ENCODE peak calls at places on chromosome 1, in nine cellular contexts. One of them, this sample, is unnamed.

GRCh38 chr1:32886012-32886827 is at the start of gene HPCA:
- DNase-seq in germinal center: peak
- DNase-seq in HCEC 1CT: no peak
- DNase-seq in kidney tubule cell: peak
- DNase-seq in cardiac fibroblast: peak
- DNase-seq in COR-L47: no peak
- DNase-seq in lower lobe of right lung: peak
- DNase-seq in GM23338: peak
- DNase-seq in stimulated activated naive CD8-positive, alpha-beta T cell treated with anti-CD3 and anti-CD28 coated beads, Interleukin-15, amount 100 ng/mL, for 72 hours: peak
- DNase-seq in this sample: no peak

GRCh38 chr1:153506831-153507413 is 28.9 kb downstream of the S100A6 start:
- DNase-seq in germinal center: no peak
- DNase-seq in HCEC 1CT: peak
- DNase-seq in kidney tubule cell: peak
- DNase-seq in cardiac fibroblast: peak
- DNase-seq in COR-L47: no peak
- DNase-seq in lower lobe of right lung: peak
- DNase-seq in GM23338: no peak
- DNase-seq in stimulated activated naive CD8-positive, alpha-beta T cell treated with anti-CD3 and anti-CD28 coated beads, Interleukin-15, amount 100 ng/mL, for 72 hours: no peak
- DNase-seq in this sample: peak

GRCh38 chr1:163069142-163069541 is at the start of gene RGS4:
- DNase-seq in germinal center: peak
- DNase-seq in HCEC 1CT: peak
- DNase-seq in kidney tubule cell: peak
- DNase-seq in cardiac fibroblast: peak
- DNase-seq in COR-L47: peak
- DNase-seq in lower lobe of right lung: no peak
- DNase-seq in GM23338: peak
- DNase-seq in stimulated activated naive CD8-positive, alpha-beta T cell treated with anti-CD3 and anti-CD28 coated beads, Interleukin-15, amount 100 ng/mL, for 72 hours: no peak
- DNase-seq in this sample: peak

GRCh38 chr1:181479137-181479745 is 4.1 kb upstream of the CACNA1E start:
- DNase-seq in germinal center: peak
- DNase-seq in HCEC 1CT: peak
- DNase-seq in kidney tubule cell: peak
- DNase-seq in cardiac fibroblast: peak
- DNase-seq in COR-L47: peak
- DNase-seq in lower lobe of right lung: peak
- DNase-seq in GM23338: peak
- DNase-seq in stimulated activated naive CD8-positive, alpha-beta T cell treated with anti-CD3 and anti-CD28 coated beads, Interleukin-15, amount 100 ng/mL, for 72 hours: peak
- DNase-seq in this sample: peak

GRCh38 chr1:202125611-202126010 is 2.9 kb downstream of the GPR37L1 start:
- DNase-seq in germinal center: no peak
- DNase-seq in HCEC 1CT: no peak
- DNase-seq in kidney tubule cell: no peak
- DNase-seq in cardiac fibroblast: no peak
- DNase-seq in COR-L47: no peak
- DNase-seq in lower lobe of right lung: no peak
- DNase-seq in GM23338: no peak
- DNase-seq in stimulated activated naive CD8-positive, alpha-beta T cell treated with anti-CD3 and anti-CD28 coated beads, Interleukin-15, amount 100 ng/mL, for 72 hours: no peak
- DNase-seq in this sample: no peak

GRCh38 chr1:24139159-24139489 is 3.8 kb downstream of the IL22RA1 start:
- DNase-seq in germinal center: no peak
- DNase-seq in HCEC 1CT: no peak
- DNase-seq in kidney tubule cell: no peak
- DNase-seq in cardiac fibroblast: no peak
- DNase-seq in COR-L47: no peak
- DNase-seq in lower lobe of right lung: no peak
- DNase-seq in GM23338: no peak
- DNase-seq in stimulated activated naive CD8-positive, alpha-beta T cell treated with anti-CD3 and anti-CD28 coated beads, Interleukin-15, amount 100 ng/mL, for 72 hours: no peak
- DNase-seq in this sample: no peak

GRCh38 chr1:14894811-14895524 is 258.6 kb upstream of the TMEM51 start:
- DNase-seq in germinal center: no peak
- DNase-seq in HCEC 1CT: no peak
- DNase-seq in kidney tubule cell: peak
- DNase-seq in cardiac fibroblast: no peak
- DNase-seq in COR-L47: peak
- DNase-seq in lower lobe of right lung: no peak
- DNase-seq in GM23338: no peak
- DNase-seq in stimulated activated naive CD8-positive, alpha-beta T cell treated with anti-CD3 and anti-CD28 coated beads, Interleukin-15, amount 100 ng/mL, for 72 hours: no peak
- DNase-seq in this sample: no peak

GRCh38 chr1:111798580-111798979 is 42.9 kb downstream of the DDX20 start:
- DNase-seq in germinal center: no peak
- DNase-seq in HCEC 1CT: no peak
- DNase-seq in kidney tubule cell: no peak
- DNase-seq in cardiac fibroblast: no peak
- DNase-seq in COR-L47: no peak
- DNase-seq in lower lobe of right lung: no peak
- DNase-seq in GM23338: no peak
- DNase-seq in stimulated activated naive CD8-positive, alpha-beta T cell treated with anti-CD3 and anti-CD28 coated beads, Interleukin-15, amount 100 ng/mL, for 72 hours: no peak
- DNase-seq in this sample: no peak

GRCh38 chr1:29505537-29506220 is 269.4 kb downstream of the PTPRU start:
- DNase-seq in germinal center: no peak
- DNase-seq in HCEC 1CT: no peak
- DNase-seq in kidney tubule cell: no peak
- DNase-seq in cardiac fibroblast: no peak
- DNase-seq in COR-L47: no peak
- DNase-seq in lower lobe of right lung: no peak
- DNase-seq in GM23338: no peak
- DNase-seq in stimulated activated naive CD8-positive, alpha-beta T cell treated with anti-CD3 and anti-CD28 coated beads, Interleukin-15, amount 100 ng/mL, for 72 hours: no peak
- DNase-seq in this sample: no peak

GRCh38 chr1:208110296-208110695 is 133.9 kb downstream of the PLXNA2 start:
- DNase-seq in germinal center: no peak
- DNase-seq in HCEC 1CT: no peak
- DNase-seq in kidney tubule cell: no peak
- DNase-seq in cardiac fibroblast: no peak
- DNase-seq in COR-L47: peak
- DNase-seq in lower lobe of right lung: no peak
- DNase-seq in GM23338: no peak
- DNase-seq in stimulated activated naive CD8-positive, alpha-beta T cell treated with anti-CD3 and anti-CD28 coated beads, Interleukin-15, amount 100 ng/mL, for 72 hours: no peak
- DNase-seq in this sample: no peak

GRCh38 chr1:97270508-97271307 is 549.1 kb downstream of the PTBP2 start:
- DNase-seq in germinal center: no peak
- DNase-seq in HCEC 1CT: no peak
- DNase-seq in kidney tubule cell: no peak
- DNase-seq in cardiac fibroblast: peak
- DNase-seq in COR-L47: no peak
- DNase-seq in lower lobe of right lung: no peak
- DNase-seq in GM23338: no peak
- DNase-seq in stimulated activated naive CD8-positive, alpha-beta T cell treated with anti-CD3 and anti-CD28 coated beads, Interleukin-15, amount 100 ng/mL, for 72 hours: no peak
- DNase-seq in this sample: no peak

GRCh38 chr1:54013393-54014008 is 4.5 kb downstream of the LDLRAD1 start:
- DNase-seq in germinal center: no peak
- DNase-seq in HCEC 1CT: no peak
- DNase-seq in kidney tubule cell: no peak
- DNase-seq in cardiac fibroblast: no peak
- DNase-seq in COR-L47: no peak
- DNase-seq in lower lobe of right lung: no peak
- DNase-seq in GM23338: peak
- DNase-seq in stimulated activated naive CD8-positive, alpha-beta T cell treated with anti-CD3 and anti-CD28 coated beads, Interleukin-15, amount 100 ng/mL, for 72 hours: no peak
- DNase-seq in this sample: no peak

GRCh38 chr1:33007190-33008050 is 29.3 kb downstream of the AK2 start:
- DNase-seq in germinal center: peak
- DNase-seq in HCEC 1CT: peak
- DNase-seq in kidney tubule cell: peak
- DNase-seq in cardiac fibroblast: peak
- DNase-seq in COR-L47: peak
- DNase-seq in lower lobe of right lung: no peak
- DNase-seq in GM23338: peak
- DNase-seq in stimulated activated naive CD8-positive, alpha-beta T cell treated with anti-CD3 and anti-CD28 coated beads, Interleukin-15, amount 100 ng/mL, for 72 hours: no peak
- DNase-seq in this sample: peak

GRCh38 chr1:192703283-192704206 is 67.6 kb downstream of the RGS13 start:
- DNase-seq in germinal center: no peak
- DNase-seq in HCEC 1CT: no peak
- DNase-seq in kidney tubule cell: peak
- DNase-seq in cardiac fibroblast: no peak
- DNase-seq in COR-L47: no peak
- DNase-seq in lower lobe of right lung: no peak
- DNase-seq in GM23338: no peak
- DNase-seq in stimulated activated naive CD8-positive, alpha-beta T cell treated with anti-CD3 and anti-CD28 coated beads, Interleukin-15, amount 100 ng/mL, for 72 hours: no peak
- DNase-seq in this sample: no peak

GRCh38 chr1:89085781-89086180 is 20.8 kb upstream of the GBP1 start:
- DNase-seq in germinal center: peak
- DNase-seq in HCEC 1CT: peak
- DNase-seq in kidney tubule cell: no peak
- DNase-seq in cardiac fibroblast: peak
- DNase-seq in COR-L47: no peak
- DNase-seq in lower lobe of right lung: no peak
- DNase-seq in GM23338: no peak
- DNase-seq in stimulated activated naive CD8-positive, alpha-beta T cell treated with anti-CD3 and anti-CD28 coated beads, Interleukin-15, amount 100 ng/mL, for 72 hours: no peak
- DNase-seq in this sample: no peak

GRCh38 chr1:73639494-73639893 is 558.5 kb downstream of the LRRIQ3 start:
- DNase-seq in germinal center: no peak
- DNase-seq in HCEC 1CT: no peak
- DNase-seq in kidney tubule cell: no peak
- DNase-seq in cardiac fibroblast: no peak
- DNase-seq in COR-L47: no peak
- DNase-seq in lower lobe of right lung: no peak
- DNase-seq in GM23338: no peak
- DNase-seq in stimulated activated naive CD8-positive, alpha-beta T cell treated with anti-CD3 and anti-CD28 coated beads, Interleukin-15, amount 100 ng/mL, for 72 hours: no peak
- DNase-seq in this sample: no peak

GRCh38 chr1:45012639-45013278 is 705 bp downstream of the UROD start:
- DNase-seq in germinal center: no peak
- DNase-seq in HCEC 1CT: peak
- DNase-seq in kidney tubule cell: peak
- DNase-seq in cardiac fibroblast: peak
- DNase-seq in COR-L47: no peak
- DNase-seq in lower lobe of right lung: peak
- DNase-seq in GM23338: peak
- DNase-seq in stimulated activated naive CD8-positive, alpha-beta T cell treated with anti-CD3 and anti-CD28 coated beads, Interleukin-15, amount 100 ng/mL, for 72 hours: peak
- DNase-seq in this sample: peak

GRCh38 chr1:89901957-89902669 is 81.3 kb downstream of the LRRC8D start:
- DNase-seq in germinal center: no peak
- DNase-seq in HCEC 1CT: no peak
- DNase-seq in kidney tubule cell: no peak
- DNase-seq in cardiac fibroblast: no peak
- DNase-seq in COR-L47: no peak
- DNase-seq in lower lobe of right lung: no peak
- DNase-seq in GM23338: no peak
- DNase-seq in stimulated activated naive CD8-positive, alpha-beta T cell treated with anti-CD3 and anti-CD28 coated beads, Interleukin-15, amount 100 ng/mL, for 72 hours: no peak
- DNase-seq in this sample: no peak

GRCh38 chr1:197692965-197693364 is 82.3 kb downstream of the DENND1B start:
- DNase-seq in germinal center: no peak
- DNase-seq in HCEC 1CT: peak
- DNase-seq in kidney tubule cell: peak
- DNase-seq in cardiac fibroblast: peak
- DNase-seq in COR-L47: no peak
- DNase-seq in lower lobe of right lung: no peak
- DNase-seq in GM23338: no peak
- DNase-seq in stimulated activated naive CD8-positive, alpha-beta T cell treated with anti-CD3 and anti-CD28 coated beads, Interleukin-15, amount 100 ng/mL, for 72 hours: no peak
- DNase-seq in this sample: peak

GRCh38 chr1:10755977-10756521 is 40.4 kb downstream of the CASZ1 start:
- DNase-seq in germinal center: peak
- DNase-seq in HCEC 1CT: no peak
- DNase-seq in kidney tubule cell: peak
- DNase-seq in cardiac fibroblast: peak
- DNase-seq in COR-L47: peak
- DNase-seq in lower lobe of right lung: peak
- DNase-seq in GM23338: no peak
- DNase-seq in stimulated activated naive CD8-positive, alpha-beta T cell treated with anti-CD3 and anti-CD28 coated beads, Interleukin-15, amount 100 ng/mL, for 72 hours: peak
- DNase-seq in this sample: peak

GRCh38 chr1:78617615-78618026 is 2.6 kb upstream of the IFI44L start:
- DNase-seq in germinal center: peak
- DNase-seq in HCEC 1CT: peak
- DNase-seq in kidney tubule cell: peak
- DNase-seq in cardiac fibroblast: peak
- DNase-seq in COR-L47: peak
- DNase-seq in lower lobe of right lung: peak
- DNase-seq in GM23338: peak
- DNase-seq in stimulated activated naive CD8-positive, alpha-beta T cell treated with anti-CD3 and anti-CD28 coated beads, Interleukin-15, amount 100 ng/mL, for 72 hours: peak
- DNase-seq in this sample: peak

GRCh38 chr1:174789399-174789798 is 210.3 kb upstream of the CACYBP start:
- DNase-seq in germinal center: no peak
- DNase-seq in HCEC 1CT: peak
- DNase-seq in kidney tubule cell: peak
- DNase-seq in cardiac fibroblast: peak
- DNase-seq in COR-L47: no peak
- DNase-seq in lower lobe of right lung: no peak
- DNase-seq in GM23338: no peak
- DNase-seq in stimulated activated naive CD8-positive, alpha-beta T cell treated with anti-CD3 and anti-CD28 coated beads, Interleukin-15, amount 100 ng/mL, for 72 hours: no peak
- DNase-seq in this sample: peak

GRCh38 chr1:43547538-43548072 is 16.9 kb downstream of the PTPRF start:
- DNase-seq in germinal center: no peak
- DNase-seq in HCEC 1CT: no peak
- DNase-seq in kidney tubule cell: no peak
- DNase-seq in cardiac fibroblast: no peak
- DNase-seq in COR-L47: no peak
- DNase-seq in lower lobe of right lung: no peak
- DNase-seq in GM23338: no peak
- DNase-seq in stimulated activated naive CD8-positive, alpha-beta T cell treated with anti-CD3 and anti-CD28 coated beads, Interleukin-15, amount 100 ng/mL, for 72 hours: no peak
- DNase-seq in this sample: no peak

GRCh38 chr1:17218939-17219338 is 14.0 kb downstream of the PADI1 start:
- DNase-seq in germinal center: no peak
- DNase-seq in HCEC 1CT: no peak
- DNase-seq in kidney tubule cell: no peak
- DNase-seq in cardiac fibroblast: no peak
- DNase-seq in COR-L47: peak
- DNase-seq in lower lobe of right lung: no peak
- DNase-seq in GM23338: no peak
- DNase-seq in stimulated activated naive CD8-positive, alpha-beta T cell treated with anti-CD3 and anti-CD28 coated beads, Interleukin-15, amount 100 ng/mL, for 72 hours: no peak
- DNase-seq in this sample: no peak

GRCh38 chr1:39359028-39359570 is 132.3 kb upstream of the BMP8A start:
- DNase-seq in germinal center: no peak
- DNase-seq in HCEC 1CT: no peak
- DNase-seq in kidney tubule cell: no peak
- DNase-seq in cardiac fibroblast: peak
- DNase-seq in COR-L47: no peak
- DNase-seq in lower lobe of right lung: no peak
- DNase-seq in GM23338: no peak
- DNase-seq in stimulated activated naive CD8-positive, alpha-beta T cell treated with anti-CD3 and anti-CD28 coated beads, Interleukin-15, amount 100 ng/mL, for 72 hours: no peak
- DNase-seq in this sample: no peak

GRCh38 chr1:229037806-229038405 is 233.0 kb upstream of the RAB4A start:
- DNase-seq in germinal center: no peak
- DNase-seq in HCEC 1CT: no peak
- DNase-seq in kidney tubule cell: no peak
- DNase-seq in cardiac fibroblast: no peak
- DNase-seq in COR-L47: no peak
- DNase-seq in lower lobe of right lung: no peak
- DNase-seq in GM23338: no peak
- DNase-seq in stimulated activated naive CD8-positive, alpha-beta T cell treated with anti-CD3 and anti-CD28 coated beads, Interleukin-15, amount 100 ng/mL, for 72 hours: no peak
- DNase-seq in this sample: peak

GRCh38 chr1:114758251-114758832 is 558 bp upstream of the CSDE1 start:
- DNase-seq in germinal center: no peak
- DNase-seq in HCEC 1CT: peak
- DNase-seq in kidney tubule cell: peak
- DNase-seq in cardiac fibroblast: peak
- DNase-seq in COR-L47: no peak
- DNase-seq in lower lobe of right lung: no peak
- DNase-seq in GM23338: no peak
- DNase-seq in stimulated activated naive CD8-positive, alpha-beta T cell treated with anti-CD3 and anti-CD28 coated beads, Interleukin-15, amount 100 ng/mL, for 72 hours: no peak
- DNase-seq in this sample: peak

GRCh38 chr1:25253911-25254310 is 6.7 kb upstream of the RSRP1 start:
- DNase-seq in germinal center: no peak
- DNase-seq in HCEC 1CT: peak
- DNase-seq in kidney tubule cell: peak
- DNase-seq in cardiac fibroblast: peak
- DNase-seq in COR-L47: no peak
- DNase-seq in lower lobe of right lung: no peak
- DNase-seq in GM23338: peak
- DNase-seq in stimulated activated naive CD8-positive, alpha-beta T cell treated with anti-CD3 and anti-CD28 coated beads, Interleukin-15, amount 100 ng/mL, for 72 hours: no peak
- DNase-seq in this sample: peak

GRCh38 chr1:20483833-20484525 is 2.0 kb downstream of the CAMK2N1 start:
- DNase-seq in germinal center: no peak
- DNase-seq in HCEC 1CT: peak
- DNase-seq in kidney tubule cell: peak
- DNase-seq in cardiac fibroblast: peak
- DNase-seq in COR-L47: peak
- DNase-seq in lower lobe of right lung: no peak
- DNase-seq in GM23338: peak
- DNase-seq in stimulated activated naive CD8-positive, alpha-beta T cell treated with anti-CD3 and anti-CD28 coated beads, Interleukin-15, amount 100 ng/mL, for 72 hours: no peak
- DNase-seq in this sample: no peak

GRCh38 chr1:11522400-11523235 is 43.7 kb downstream of the DISP3 start:
- DNase-seq in germinal center: no peak
- DNase-seq in HCEC 1CT: no peak
- DNase-seq in kidney tubule cell: no peak
- DNase-seq in cardiac fibroblast: no peak
- DNase-seq in COR-L47: no peak
- DNase-seq in lower lobe of right lung: no peak
- DNase-seq in GM23338: no peak
- DNase-seq in stimulated activated naive CD8-positive, alpha-beta T cell treated with anti-CD3 and anti-CD28 coated beads, Interleukin-15, amount 100 ng/mL, for 72 hours: no peak
- DNase-seq in this sample: no peak

GRCh38 chr1:29532741-29533140 is 296.4 kb downstream of the PTPRU start:
- DNase-seq in germinal center: no peak
- DNase-seq in HCEC 1CT: no peak
- DNase-seq in kidney tubule cell: no peak
- DNase-seq in cardiac fibroblast: no peak
- DNase-seq in COR-L47: no peak
- DNase-seq in lower lobe of right lung: no peak
- DNase-seq in GM23338: no peak
- DNase-seq in stimulated activated naive CD8-positive, alpha-beta T cell treated with anti-CD3 and anti-CD28 coated beads, Interleukin-15, amount 100 ng/mL, for 72 hours: no peak
- DNase-seq in this sample: no peak